ENCODE peak calls at places on chromosomes 4 and X, in five cellular contexts. T, U, I, H and D are unnamed samples.

GRCh38 chr4:106149026-106149425 is 167.0 kb downstream of the TBCK start:
- DNase-seq in T (no peak), U (no peak), I (no peak), H (peak), D (no peak)

GRCh38 chr4:112142152-112142551 is 3.1 kb upstream of the FAM241A start:
- DNase-seq in T (no peak), U (no peak), I (no peak), H (peak), D (no peak)

GRCh38 chr4:88523325-88524129 is at the start of gene PYURF:
- DNase-seq in T (peak), U (peak), I (peak), H (peak), D (peak)

GRCh38 chr4:127055349-127055748 is 577.4 kb upstream of the INTU start:
- DNase-seq in T (peak), U (no peak), I (no peak), H (peak), D (peak)

GRCh38 chrX:42248226-42248625 is 324.9 kb upstream of the CASK start:
- DNase-seq in T (no peak), U (no peak), I (no peak), H (peak), D (no peak)

GRCh38 chrX:138031715-138032114 is 465.8 kb downstream of the ZIC3 start:
- DNase-seq in T (no peak), U (no peak), I (no peak), H (no peak), D (no peak)

GRCh38 chr4:184446132-184446531 is 28.2 kb downstream of the IRF2 start:
- DNase-seq in T (no peak), U (no peak), I (no peak), H (no peak), D (no peak)

GRCh38 chrX:106038625-106039024 is at the start of gene SERPINA7:
- DNase-seq in T (no peak), U (no peak), I (no peak), H (no peak), D (no peak)

GRCh38 chr4:137226900-137227299 is 305.4 kb downstream of the PCDH18 start:
- DNase-seq in T (peak), U (no peak), I (no peak), H (peak), D (no peak)

GRCh38 chr4:184958127-184958806 is 60.0 kb upstream of the HELT start:
- DNase-seq in T (peak), U (no peak), I (no peak), H (no peak), D (no peak)

GRCh38 chr4:1210971-1211370 is 38.0 kb downstream of the CTBP1 start:
- DNase-seq in T (no peak), U (no peak), I (no peak), H (no peak), D (no peak)

GRCh38 chrX:110409925-110410324 is 51.3 kb downstream of the RTL9 start:
- DNase-seq in T (no peak), U (peak), I (no peak), H (no peak), D (no peak)

GRCh38 chr4:130563185-130563890 is 1467.4 kb downstream of the C4orf33 start:
- DNase-seq in T (peak), U (no peak), I (no peak), H (peak), D (no peak)

GRCh38 chrX:78199851-78200250 is 60.4 kb upstream of the TAF9B start:
- DNase-seq in T (peak), U (no peak), I (no peak), H (peak), D (no peak)

GRCh38 chr4:5066101-5066500 is 14.8 kb downstream of the STK32B start:
- DNase-seq in T (no peak), U (no peak), I (no peak), H (no peak), D (no peak)

GRCh38 chr4:25029479-25030282 is 1.1 kb downstream of the LGI2 start:
- DNase-seq in T (peak), U (no peak), I (no peak), H (no peak), D (peak)

GRCh38 chrX:1720826-1721225 is 106.0 kb downstream of the ASMT start:
- DNase-seq in T (no peak), U (no peak), I (no peak), H (no peak), D (no peak)

GRCh38 chr4:48332661-48333060 is 8.7 kb upstream of the SLAIN2 start:
- DNase-seq in T (no peak), U (no peak), I (no peak), H (no peak), D (no peak)

GRCh38 chr4:32884198-32884597 is 2164.0 kb downstream of the PCDH7 start:
- DNase-seq in T (no peak), U (no peak), I (no peak), H (peak), D (no peak)

GRCh38 chrX:18889982-18890381 is 93.9 kb downstream of the PHKA2 start:
- DNase-seq in T (no peak), U (no peak), I (no peak), H (no peak), D (no peak)

GRCh38 chrX:153460826-153461225 is 9.6 kb downstream of the HAUS7 start:
- DNase-seq in T (peak), U (peak), I (no peak), H (peak), D (no peak)

GRCh38 chrX:39205467-39205866 is 404.2 kb downstream of the MID1IP1 start:
- DNase-seq in T (no peak), U (no peak), I (no peak), H (no peak), D (no peak)

GRCh38 chr4:123443401-123444297 is 47.1 kb downstream of the SPRY1 start:
- DNase-seq in T (no peak), U (peak), I (no peak), H (peak), D (no peak)

GRCh38 chr4:142940614-142941013 is 94.5 kb upstream of the INPP4B start:
- DNase-seq in T (peak), U (no peak), I (no peak), H (no peak), D (no peak)

GRCh38 chr4:73070072-73070385 is 513 bp upstream of the COX18 start:
- DNase-seq in T (peak), U (no peak), I (no peak), H (no peak), D (no peak)

GRCh38 chr4:186144180-186144579 is 39.7 kb downstream of the FAM149A start:
- DNase-seq in T (peak), U (peak), I (no peak), H (peak), D (peak)

GRCh38 chr4:21856754-21857153 is 91.8 kb downstream of the KCNIP4 start:
- DNase-seq in T (no peak), U (no peak), I (no peak), H (no peak), D (no peak)

GRCh38 chr4:180060159-180060889 is 2182.9 kb upstream of the TENM3 start:
- DNase-seq in T (peak), U (no peak), I (no peak), H (no peak), D (no peak)

GRCh38 chr4:176443646-176444409 is 124.1 kb downstream of the SPCS3 start:
- DNase-seq in T (no peak), U (no peak), I (no peak), H (peak), D (no peak)

GRCh38 chr4:14902337-14902736 is 99.9 kb upstream of the CPEB2 start:
- DNase-seq in T (no peak), U (no peak), I (no peak), H (no peak), D (no peak)

GRCh38 chrX:40928076-40928475 is 157.2 kb upstream of the USP9X start:
- DNase-seq in T (no peak), U (no peak), I (no peak), H (no peak), D (no peak)